ENCODE peak calls at places on chromosomes 4 and X, in nine cellular contexts. E is AG10803, T is stomach, V is left ventricle myocardium inferior, H is breast epithelium, G is psoas muscle, U is right lobe of liver, J is heart right ventricle, K is fibroblast of villous mesenchyme. R is an unnamed sample.

GRCh38 chr4:136329042-136329662 is 1203.1 kb downstream of the PCDH18 start:
- DNase-seq in U (no peak), K (no peak), T (no peak), G (no peak), E (no peak), J (no peak), H (no peak), V (no peak), R (no peak)

GRCh38 chr4:93829531-93830089 is 1.1 kb downstream of the ATOH1 start:
- DNase-seq in K (no peak), G (no peak), T (no peak), V (no peak), H (no peak), E (no peak), J (no peak), U (no peak), R (no peak)

GRCh38 chr4:151325320-151326246 is at the start of gene SH3D19:
- DNase-seq in J (peak), H (peak), U (peak), T (peak), E (peak), K (peak), V (peak), G (peak), R (peak)

GRCh38 chrX:72003811-72004750 is 93.4 kb downstream of the NHSL2 start:
- DNase-seq in J (peak), H (peak), V (peak), E (peak), K (peak), U (no peak), G (peak), T (peak), R (peak)

GRCh38 chr4:79016878-79017277 is 77.6 kb upstream of the PAQR3 start:
- DNase-seq in U (no peak), G (no peak), T (no peak), V (no peak), J (no peak), H (no peak), E (no peak), K (no peak), R (no peak)

GRCh38 chr4:34236118-34236517 is 2008.2 kb downstream of the ARAP2 start:
- DNase-seq in T (no peak), G (no peak), U (no peak), K (no peak), V (no peak), H (no peak), J (no peak), E (no peak), R (no peak)

GRCh38 chrX:38275615-38276014 is 51.7 kb downstream of the RPGR start:
- DNase-seq in J (no peak), G (no peak), H (no peak), E (peak), V (no peak), K (peak), U (no peak), T (no peak), R (peak)

GRCh38 chr4:79147251-79147650 is 178.6 kb downstream of the NAA11 start:
- DNase-seq in G (no peak), H (no peak), J (no peak), T (no peak), E (no peak), K (peak), V (no peak), U (no peak), R (no peak)

GRCh38 chrX:151397741-151398070 is 700 bp downstream of the VMA21 start:
- DNase-seq in G (no peak), J (no peak), H (no peak), V (no peak), E (no peak), K (no peak), T (no peak), U (no peak), R (peak)

GRCh38 chrX:45851434-45851991 is 650.8 kb upstream of the DIPK2B start:
- DNase-seq in E (peak), K (peak), J (no peak), T (peak), H (no peak), V (no peak), G (peak), U (no peak), R (no peak)

GRCh38 chrX:116272881-116273280 is 102.3 kb downstream of the AGTR2 start:
- DNase-seq in V (no peak), T (no peak), J (no peak), G (no peak), H (no peak), K (no peak), U (no peak), E (no peak), R (no peak)
- TF ChIP-seq CTCF in V (no peak), T (no peak), J (no peak), G (no peak), H (no peak), K (no peak), U (no peak), E (no peak), R (no peak)

GRCh38 chr4:165308606-165309005 is 18.9 kb upstream of the MSMO1 start:
- DNase-seq in H (peak), T (no peak), G (no peak), U (no peak), K (no peak), J (no peak), V (no peak), E (peak), R (no peak)
- H3K4me3 ChIP-seq in H (no peak), T (no peak), G (no peak), U (no peak), K (no peak), J (no peak), V (no peak), E (no peak), R (no peak)

DNA sequence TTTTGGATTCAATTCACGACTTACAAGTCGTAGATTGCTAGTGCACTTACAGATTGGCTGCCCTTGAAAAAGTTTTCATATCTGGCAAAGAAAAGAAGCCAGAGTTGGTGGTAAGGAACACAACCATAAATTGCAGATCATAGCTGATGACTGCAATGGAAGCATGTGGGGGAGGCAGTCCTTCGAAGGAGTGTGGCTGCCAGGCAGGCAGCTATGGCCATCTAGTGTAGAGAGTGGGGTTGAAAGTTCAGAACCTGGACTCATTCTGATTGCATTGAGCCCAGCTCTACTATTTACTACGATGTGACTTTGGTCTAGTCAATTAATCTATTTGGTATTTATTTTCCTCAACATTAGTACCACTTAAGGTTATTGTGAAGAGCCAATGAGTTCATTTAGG is 4.5 kb downstream of the GPM6A start:
- DNase-seq in U (no peak), K (no peak), E (no peak), T (no peak), H (no peak), G (no peak), J (no peak), V (no peak), R (no peak)
- TF ChIP-seq CTCF in U (no peak), K (no peak), E (no peak), T (no peak), H (no peak), G (no peak), J (no peak), V (no peak), R (no peak)

GRCh38 chrX:129695937-129696336 is 41.2 kb upstream of the APLN start:
- DNase-seq in G (no peak), U (no peak), T (no peak), V (no peak), J (no peak), E (no peak), H (no peak), K (no peak), R (no peak)
- H3K4me3 ChIP-seq in G (no peak), U (no peak), T (no peak), V (no peak), J (no peak), E (no peak), H (no peak), K (no peak), R (no peak)

DNA sequence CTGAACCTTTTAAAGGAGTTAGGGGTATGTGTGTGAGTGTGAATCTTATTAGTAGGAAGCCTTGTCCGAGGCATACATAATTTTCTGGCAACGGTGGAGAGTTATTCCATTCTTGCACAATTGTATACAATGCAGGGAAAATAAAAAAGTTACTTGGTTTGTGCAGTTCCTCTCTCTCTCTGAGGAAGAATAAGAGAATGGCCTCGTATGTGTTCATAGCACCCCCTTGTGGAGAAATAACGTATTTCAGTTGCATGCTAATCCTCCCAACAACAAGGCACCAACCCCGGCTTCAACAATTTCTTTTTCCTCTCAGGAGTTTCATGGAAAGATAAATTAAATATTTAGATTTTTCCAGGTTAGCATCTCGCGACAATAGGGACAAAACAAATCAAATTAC is 33.7 kb upstream of the FGF13 start:
- DNase-seq in J (no peak), T (no peak), E (peak), G (no peak), U (no peak), H (no peak), V (no peak), K (peak), R (peak)
- TF ChIP-seq CTCF in J (peak), T (no peak), E (peak), G (peak), U (peak), H (peak), V (peak), K (peak), R (peak)

DNA sequence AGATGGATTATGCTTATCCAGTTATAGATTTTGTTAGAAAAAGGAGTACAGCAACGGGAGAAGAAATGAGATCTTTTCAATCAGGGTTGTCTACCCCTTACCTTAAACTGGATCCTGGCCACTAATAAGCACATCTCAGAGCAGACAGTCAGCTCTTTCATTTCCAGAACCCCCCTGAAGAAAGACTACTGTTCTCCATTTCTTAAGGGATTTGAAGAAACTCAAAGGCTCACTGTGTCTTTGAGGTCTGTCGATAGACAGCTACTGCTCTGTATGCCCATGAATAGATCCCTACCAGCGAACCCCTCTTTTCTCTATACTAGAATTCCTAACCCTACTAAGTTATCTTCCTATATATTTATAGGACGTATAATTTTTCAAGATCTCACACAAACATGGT is 956 bp downstream of the UGDH start:
- DNase-seq in V (no peak), J (no peak), G (no peak), T (no peak), K (no peak), H (no peak), E (no peak), U (no peak), R (no peak)
- H3K4me3 ChIP-seq in V (peak), J (peak), G (peak), T (peak), K (peak), H (peak), E (peak), U (peak), R (peak)

GRCh38 chrX:102129473-102129872 is 4.0 kb downstream of the TCEAL2 start:
- DNase-seq in U (no peak), K (peak), J (no peak), H (no peak), V (no peak), T (no peak), E (peak), G (no peak), R (peak)
- TF ChIP-seq CTCF in U (peak), K (peak), J (peak), H (peak), V (peak), T (no peak), E (peak), G (peak), R (peak)

R was measured in fibroblast of mammary gland.